ENCODE peak calls at places on chromosomes 16 and 17, in six cellular contexts. I, G, O, U, D and W are unnamed samples. For H3K27me3, the result is how much of the 10 kb centered on the place peaks cover.

GRCh38 chr17:72145972-72146755 is 25.3 kb downstream of the SOX9 start:
- DNase-seq in U (no peak), D (no peak), O (no peak), I (no peak), G (no peak), W (no peak)

GRCh38 chr16:46970089-46970488 is 3.4 kb downstream of the DNAJA2 start:
- DNase-seq in O (no peak), I (no peak), D (no peak), G (no peak), U (no peak), W (no peak)

GRCh38 chr17:42373896-42374295 is 14.3 kb downstream of the STAT3 start:
- DNase-seq in G (no peak), U (no peak), I (no peak), O (no peak), D (no peak), W (no peak)

GRCh38 chr16:30976486-30976885 is 8.5 kb upstream of the HSD3B7 start:
- DNase-seq in I (no peak), O (no peak), D (no peak), G (no peak), U (no peak), W (peak)

GRCh38 chr16:1964046-1964505 is 550 bp downstream of the RPS2 start:
- DNase-seq in O (no peak), I (peak), U (no peak), D (peak), G (no peak), W (peak)

GRCh38 chr17:18226284-18226945 is 980 bp downstream of the LLGL1 start:
- DNase-seq in O (no peak), D (no peak), I (no peak), U (no peak), G (no peak), W (no peak)

GRCh38 chr16:4097826-4098240 is 18.4 kb downstream of the ADCY9 start:
- DNase-seq in U (no peak), G (no peak), D (no peak), O (peak), I (no peak), W (peak)

GRCh38 chr17:78342438-78343098 is 17.3 kb downstream of the SOCS3 start:
- DNase-seq in U (peak), G (peak), I (no peak), D (no peak), O (no peak), W (no peak)

GRCh38 chr17:38869647-38870258 is at the start of gene LASP1:
- DNase-seq in D (peak), O (no peak), G (peak), I (peak), U (peak), W (peak)

GRCh38 chr16:17350212-17350611 is 120.5 kb downstream of the XYLT1 start:
- DNase-seq in I (no peak), G (no peak), D (no peak), U (no peak), O (no peak), W (no peak)

GRCh38 chr17:78839762-78840529 is 668 bp downstream of the USP36 start:
- DNase-seq in I (no peak), U (peak), G (no peak), O (no peak), D (peak), W (peak)

GRCh38 chr17:65183736-65184135 is 46.6 kb downstream of the RGS9 start:
- DNase-seq in G (no peak), O (no peak), U (no peak), I (no peak), D (no peak), W (no peak)

GRCh38 chr17:81067331-81067730 is 32.4 kb downstream of the BAIAP2 start:
- DNase-seq in I (no peak), D (no peak), O (no peak), U (no peak), G (no peak), W (no peak)

GRCh38 chr16:76222853-76223252 is 54.3 kb upstream of the CNTNAP4 start:
- DNase-seq in O (no peak), D (no peak), I (no peak), G (no peak), U (no peak), W (no peak)

GRCh38 chr17:78294776-78295175 is 63.3 kb downstream of the TMEM235 start:
- DNase-seq in D (no peak), O (no peak), U (no peak), G (no peak), I (no peak), W (no peak)

GRCh38 chr17:42428141-42428944 is 5.3 kb upstream of the CAVIN1 start:
- DNase-seq in G (no peak), U (peak), I (peak), O (peak), D (no peak), W (peak)

GRCh38 chr17:28533091-28533670 is 19.2 kb downstream of the UNC119 start:
- DNase-seq in I (no peak), U (no peak), O (no peak), D (no peak), G (no peak), W (no peak)

GRCh38 chr16:85424260-85425060 is 188.7 kb upstream of the GSE1 start:
- DNase-seq in I (peak), O (no peak), U (peak), G (no peak), D (no peak), W (no peak)

GRCh38 chr17:3828151-3828851 is 17.7 kb downstream of the NCBP3 start:
- DNase-seq in I (no peak), U (peak), D (no peak), O (peak), G (no peak), W (peak)

GRCh38 chr16:86575754-86576557 is 2.4 kb upstream of the FOXL1 start:
- DNase-seq in O (peak), G (peak), I (peak), U (no peak), D (peak), W (peak)
- H3K27ac ChIP-seq in O (peak), G (peak), I (peak), U (no peak), D (no peak), W (peak)

GRCh38 chr16:86509759-86510464 is 415 bp upstream of the FOXF1 start:
- DNase-seq in G (no peak), D (peak), O (peak), I (no peak), U (peak), W (no peak)
- H3K27me3 ChIP-seq in G (under half), D (under half), O (under half), I (half or more), U (under half), W (under half)

GRCh38 chr17:6547336-6547735 is 9.0 kb downstream of the PITPNM3 start:
- DNase-seq in O (no peak), U (no peak), I (no peak), D (no peak), G (no peak), W (no peak)

GRCh38 chr17:6548034-6548433 is 8.3 kb downstream of the PITPNM3 start:
- DNase-seq in I (no peak), G (no peak), D (no peak), O (no peak), U (no peak), W (no peak)

GRCh38 chr17:6544770-6545169 is 11.6 kb downstream of the PITPNM3 start:
- DNase-seq in U (no peak), I (peak), G (no peak), O (no peak), D (no peak), W (no peak)

GRCh38 chr17:6545291-6545690 is 11.1 kb downstream of the PITPNM3 start:
- DNase-seq in D (no peak), O (no peak), G (no peak), U (no peak), I (peak), W (no peak)

GRCh38 chr17:6546069-6546718 is 10.2 kb downstream of the PITPNM3 start:
- DNase-seq in D (no peak), G (no peak), U (no peak), I (no peak), O (no peak), W (no peak)
- H3K27ac ChIP-seq in D (no peak), G (no peak), U (no peak), I (no peak), O (no peak), W (no peak)

GRCh38 chr16:626174-626765 is 4.5 kb upstream of the WFIKKN1 start:
- DNase-seq in I (peak), U (peak), O (no peak), D (peak), G (no peak), W (no peak)

GRCh38 chr16:627458-628239 is 3.1 kb upstream of the WFIKKN1 start:
- DNase-seq in I (no peak), G (no peak), O (no peak), D (peak), U (peak), W (no peak)

GRCh38 chr16:624522-625401 is 6.0 kb upstream of the WFIKKN1 start:
- DNase-seq in G (no peak), I (peak), U (peak), D (peak), O (no peak), W (no peak)

GRCh38 chr16:626787-627457 is 3.9 kb upstream of the WFIKKN1 start:
- DNase-seq in I (peak), G (no peak), D (peak), O (peak), U (peak), W (no peak)

GRCh38 chr16:625402-626173 is 5.2 kb upstream of the WFIKKN1 start:
- DNase-seq in G (no peak), I (peak), O (no peak), U (peak), D (peak), W (no peak)
- H3K27me3 ChIP-seq in G (under half), I (under half), O (under half), U (under half), D (under half), W (under half)

GRCh38 chr17:40550608-40551007 is 14.7 kb downstream of the CCR7 start:
- DNase-seq in O (no peak), I (no peak), G (no peak), D (peak), U (peak), W (no peak)

GRCh38 chr17:40547079-40547784 is 18.0 kb downstream of the CCR7 start:
- DNase-seq in U (peak), O (no peak), G (no peak), D (peak), I (peak), W (no peak)

GRCh38 chr17:40548982-40549680 is 16.1 kb downstream of the CCR7 start:
- DNase-seq in I (no peak), O (peak), G (no peak), U (peak), D (peak), W (peak)

GRCh38 chr17:40547785-40548478 is 17.3 kb downstream of the CCR7 start:
- DNase-seq in O (no peak), I (no peak), U (no peak), G (no peak), D (no peak), W (no peak)

GRCh38 chr17:40548491-40548981 is 16.7 kb downstream of the CCR7 start:
- DNase-seq in I (no peak), U (no peak), O (no peak), D (peak), G (no peak), W (no peak)
- H3K27ac ChIP-seq in I (peak), U (peak), O (peak), D (no peak), G (peak), W (peak)

DNA sequence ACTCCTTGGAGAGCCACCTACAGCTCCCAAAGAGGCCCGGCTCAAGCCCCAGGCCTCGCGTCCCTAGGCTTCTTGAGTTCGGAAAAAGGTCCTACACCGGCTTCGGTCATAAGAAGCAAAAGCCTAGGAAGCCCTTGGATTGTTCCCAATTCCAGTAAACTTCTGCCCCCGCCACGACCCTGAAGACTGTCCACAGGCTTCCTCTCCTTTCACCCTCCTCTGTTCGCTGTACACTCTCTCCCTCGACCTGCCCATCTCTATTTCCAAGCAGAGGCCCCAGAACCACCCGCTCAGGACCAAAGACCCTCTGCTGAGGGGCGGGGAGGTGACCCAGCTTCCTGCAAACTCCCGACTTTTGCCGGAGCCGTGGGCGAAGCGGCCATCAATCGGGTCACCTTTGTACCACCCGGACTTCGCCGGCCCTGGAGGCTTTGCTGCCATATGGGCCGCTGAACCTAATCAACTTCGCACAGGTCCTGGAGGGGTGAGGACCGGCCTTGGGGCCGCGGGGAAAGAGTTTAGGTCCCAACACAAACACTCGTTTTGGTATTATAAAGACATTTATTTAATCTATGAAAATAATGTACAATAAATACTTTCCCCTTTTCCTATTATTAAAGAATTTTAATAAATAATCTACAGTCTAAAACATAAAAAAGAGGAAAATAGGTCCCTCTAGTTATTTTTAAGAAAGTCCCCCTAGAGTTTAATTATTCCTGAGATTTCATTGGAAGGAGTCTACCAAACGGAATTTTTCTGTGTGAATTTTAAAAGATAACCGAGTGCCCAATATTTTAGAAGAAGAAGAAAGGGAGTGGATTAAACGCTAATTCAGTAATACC is 2.6 kb downstream of the HOXB2 start:
- DNase-seq in O (no peak), G (no peak), U (no peak), D (no peak), I (no peak), W (no peak)
- H3K27me3 ChIP-seq in O (under half), G (under half), U (under half), D (under half), I (under half), W (under half)

GRCh38 chr17:8360751-8361150 is 15.8 kb downstream of the KRABD2 start:
- DNase-seq in G (no peak), O (no peak), U (no peak), D (no peak), I (no peak), W (no peak)

GRCh38 chr17:8362651-8363332 is 13.7 kb downstream of the KRABD2 start:
- DNase-seq in D (no peak), O (no peak), I (no peak), G (no peak), U (no peak), W (peak)

GRCh38 chr17:8366231-8366630 is 10.3 kb downstream of the KRABD2 start:
- DNase-seq in O (peak), D (no peak), I (no peak), U (no peak), G (no peak), W (no peak)

GRCh38 chr17:8369944-8370343 is 6.6 kb downstream of the KRABD2 start:
- DNase-seq in D (no peak), U (no peak), O (no peak), G (no peak), I (no peak), W (no peak)

DNA sequence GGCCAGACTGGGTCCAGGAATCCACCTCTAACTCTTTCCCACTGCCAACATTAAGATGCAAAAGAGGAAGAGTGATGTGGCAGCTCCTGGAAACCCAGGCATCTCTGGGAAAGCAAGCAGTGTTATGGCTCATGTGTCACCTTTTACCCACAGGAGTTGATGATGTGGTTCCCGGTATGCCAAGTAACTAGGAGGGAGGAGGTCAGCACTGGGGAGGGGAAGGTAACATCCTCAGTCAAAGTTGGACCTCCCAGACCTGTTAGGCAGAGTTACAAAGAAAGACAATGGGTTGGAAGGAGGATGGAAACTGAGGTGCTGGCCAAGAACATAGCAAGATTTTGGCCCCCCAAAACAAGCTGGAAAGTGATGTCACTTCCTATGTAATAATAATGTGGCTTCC is 11.4 kb downstream of the KRABD2 start:
- DNase-seq in O (no peak), D (no peak), U (no peak), I (no peak), G (no peak), W (no peak)
- H3K27ac ChIP-seq in O (no peak), D (no peak), U (no peak), I (no peak), G (no peak), W (no peak)